ENCODE peak calls at places on chromosomes 12 and 14, in eight cellular contexts. Q is cardiac muscle cell, H is left ventricle myocardium inferior, S is pancreas, Y is mammary epithelial cell, O is psoas muscle, M is uterus, E is left lung. D is an unnamed sample.

GRCh38 chr12:120071493-120072020 is 45.0 kb downstream of the RAB35 start:
- DNase-seq in H (no peak), Y (no peak), S (no peak), M (no peak), E (no peak), O (peak; percentile 24), Q (no peak), D (no peak)

GRCh38 chr12:96811083-96811482 is 96.0 kb upstream of the NEDD1 start:
- DNase-seq in E (no peak), Q (no peak), S (no peak), H (no peak), M (no peak), O (no peak), Y (peak; percentile 73), D (no peak)

GRCh38 chr12:23542187-23542586 is 407.3 kb downstream of the SOX5 start:
- DNase-seq in E (no peak), Q (no peak), Y (no peak), M (no peak), O (no peak), S (no peak), H (no peak), D (no peak)

GRCh38 chr14:22821193-22822016 is 6.2 kb upstream of the SLC7A7 start:
- DNase-seq in S (no peak), E (no peak), Q (peak; percentile 66), O (no peak), Y (no peak), H (no peak), M (no peak), D (no peak)

GRCh38 chr12:95820096-95820703 is 29.6 kb upstream of the NTN4 start:
- DNase-seq in M (no peak), E (no peak), S (no peak), Y (peak; percentile 41), O (no peak), Q (peak; percentile 68), H (no peak), D (peak; percentile 86)

GRCh38 chr12:1933342-1933992 is 15.0 kb upstream of the CACNA2D4 start:
- DNase-seq in Q (no peak), O (no peak), S (no peak), E (no peak), M (no peak), H (no peak), Y (no peak), D (no peak)

GRCh38 chr12:111182391-111182790 is 186.5 kb downstream of the PHETA1 start:
- DNase-seq in O (no peak), M (no peak), S (no peak), E (no peak), Q (peak; percentile 11), H (no peak), Y (no peak), D (no peak)

GRCh38 chr12:98684199-98684598 is 39.1 kb downstream of the APAF1 start:
- DNase-seq in Q (no peak), H (no peak), Y (no peak), S (no peak), M (no peak), E (no peak), O (no peak), D (no peak)

GRCh38 chr14:56687123-56687522 is 107.5 kb downstream of the TMEM260 start:
- DNase-seq in S (no peak), Q (no peak), M (no peak), H (no peak), O (no peak), Y (peak; percentile 11), E (no peak), D (no peak)

GRCh38 chr12:51240971-51241370 is 2.3 kb downstream of the DAZAP2 start:
- DNase-seq in E (no peak), Y (peak; percentile 31), Q (no peak), H (no peak), O (no peak), M (no peak), S (no peak), D (no peak)

GRCh38 chr12:91432079-91432478 is 249.5 kb upstream of the DCN start:
- DNase-seq in S (no peak), Y (no peak), Q (peak; percentile 75), H (no peak), M (no peak), O (no peak), E (no peak), D (no peak)

GRCh38 chr12:65603428-65604351 is 220.6 kb upstream of the HMGA2 start:
- DNase-seq in S (no peak), O (no peak), M (no peak), Q (peak; percentile 52), E (peak; percentile 49), H (peak; percentile 18), Y (peak; percentile 89), D (peak; percentile 42)

GRCh38 chr12:105317453-105317852 is 13.0 kb upstream of the C12orf75 start:
- DNase-seq in E (no peak), M (no peak), H (no peak), S (no peak), O (no peak), Q (no peak), Y (peak; percentile 32), D (no peak)

DNA sequence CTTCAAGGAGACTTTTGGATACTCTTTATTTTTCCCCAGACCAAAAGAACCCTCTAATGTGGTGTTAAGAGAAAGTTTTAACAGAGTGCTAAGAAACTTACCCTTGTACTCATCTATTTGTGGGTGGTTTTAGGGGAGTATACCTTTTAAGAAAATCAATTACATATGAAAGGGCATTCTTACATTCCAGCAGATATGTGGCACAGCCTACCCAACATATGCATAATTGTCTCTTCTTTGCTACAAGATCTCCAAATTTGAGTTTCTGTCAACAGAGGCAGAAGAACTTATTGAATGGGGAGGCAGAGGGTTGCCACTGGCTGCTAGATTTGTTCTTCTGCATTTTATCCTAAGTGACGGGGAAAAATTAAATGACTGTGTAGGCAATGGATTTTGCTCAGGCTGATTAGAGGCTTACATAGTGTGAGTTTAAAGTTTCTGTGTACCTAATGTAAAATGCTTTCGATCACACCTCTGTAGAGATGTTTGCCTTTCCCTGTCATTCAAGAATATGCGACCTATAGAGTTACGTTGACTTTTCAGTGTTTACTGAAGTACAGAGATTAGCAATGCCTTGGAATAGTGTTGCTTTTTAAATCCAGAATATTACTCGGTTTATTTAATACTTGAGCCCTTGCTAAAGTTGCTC is 54.6 kb downstream of the PROX2 start:
- DNase-seq in O (no peak), M (no peak), Q (no peak), E (no peak), Y (no peak), H (no peak), S (no peak), D (no peak)
- H3K4me1 ChIP-seq in O (no peaks in the 10 kb centered on the region), M (no peaks in the 10 kb centered on the region), Q (no peaks in the 10 kb centered on the region), E (no peaks in the 10 kb centered on the region), Y (peaks cover under 1% of the 10 kb centered on the region), H (peaks cover 8% of the 10 kb centered on the region), S (no peaks in the 10 kb centered on the region), D (no peaks in the 10 kb centered on the region)

GRCh38 chr12:118017926-118018325 is 1.4 kb downstream of the RFC5 start:
- DNase-seq in Y (no peak), E (no peak), O (no peak), S (no peak), Q (no peak), H (no peak), M (no peak), D (no peak)
- H3K4me3 ChIP-seq in Y (no peak overlapping the region), E (no peak overlapping the region), O (no peak overlapping the region), S (no peak overlapping the region), Q (no peak overlapping the region), H (no peak overlapping the region), M (no peak overlapping the region), D (no peak overlapping the region)

GRCh38 chr12:47095446-47096236 is 15.9 kb upstream of the AMIGO2 start:
- DNase-seq in Q (no peak), S (no peak), O (no peak), E (no peak), Y (peak; percentile 78), M (no peak), H (no peak), D (no peak)
- TF ChIP-seq CTCF in Q (no peak), S (no peak), O (no peak), E (no peak), Y (no peak), M (no peak), H (no peak), D (no peak)

GRCh38 chr14:83085725-83086124 is 1552.1 kb upstream of the SEL1L start:
- DNase-seq in Y (no peak), S (no peak), O (no peak), E (no peak), Q (no peak), H (no peak), M (no peak), D (no peak)

GRCh38 chr14:83085141-83085540 is 1551.5 kb upstream of the SEL1L start:
- DNase-seq in E (no peak), O (no peak), M (no peak), Y (no peak), Q (no peak), S (no peak), H (no peak), D (no peak)
- H3K4me1 ChIP-seq in E (no peaks in the 10 kb centered on the region), O (no peaks in the 10 kb centered on the region), M (no peaks in the 10 kb centered on the region), Y (no peaks in the 10 kb centered on the region), Q (no peaks in the 10 kb centered on the region), S (no peaks in the 10 kb centered on the region), H (no peaks in the 10 kb centered on the region), D (no peaks in the 10 kb centered on the region)

GRCh38 chr12:69405466-69405865 is 45.9 kb downstream of the YEATS4 start:
- DNase-seq in S (no peak), H (no peak), Y (peak; percentile 86), M (peak; percentile 26), Q (no peak), O (no peak), E (peak; percentile 55), D (no peak)
- H3K4me3 ChIP-seq in S (no peak overlapping the region), H (no peak overlapping the region), Y (no peak overlapping the region), M (no peak overlapping the region), Q (no peak overlapping the region), O (no peak overlapping the region), E (no peak overlapping the region), D (no peak overlapping the region)